ENCODE peak calls at places on chromosomes 16 and 17, in five cellular contexts. X is stomach, A is adrenal gland, U is psoas muscle, O is cardiac muscle cell. Y is an unnamed sample.
A peak's percentile ranks its signal among the peaks of the same experiment; 100 is the strongest.

GRCh38 chr16:56356276-56357241 is 68.8 kb downstream of the AMFR start:
- DNase-seq in X (peak; percentile 82), A (peak; percentile 89), U (peak; percentile 87), O (peak; percentile 94), Y (peak; percentile 92)

GRCh38 chr17:13244511-13244910 is 226.7 kb upstream of the ELAC2 start:
- DNase-seq in X (no peak), A (no peak), U (peak; percentile 64), O (peak; percentile 3), Y (no peak)

GRCh38 chr17:46977750-46978488 is 1.1 kb downstream of the RPRML start:
- DNase-seq in X (no peak), A (no peak), U (no peak), O (no peak), Y (no peak)

GRCh38 chr17:45334231-45334630 is 17.4 kb upstream of the MAP3K14 start:
- DNase-seq in X (no peak), A (no peak), U (no peak), O (no peak), Y (no peak)

GRCh38 chr16:66020642-66021041 is 345.8 kb upstream of the CDH5 start:
- DNase-seq in X (no peak), A (no peak), U (no peak), O (peak; percentile 36), Y (peak; percentile 19)

GRCh38 chr16:79139799-79140198 is 460.7 kb downstream of the MAF start:
- DNase-seq in X (no peak), A (no peak), U (no peak), O (no peak), Y (no peak)

GRCh38 chr16:30609002-30609927 is 924 bp downstream of the ZNF689 start:
- DNase-seq in X (peak; percentile 54), A (peak; percentile 53), U (peak; percentile 80), O (peak; percentile 59), Y (peak; percentile 56)

GRCh38 chr17:79984877-79985276 is 50.8 kb downstream of the TBC1D16 start:
- DNase-seq in X (no peak), A (no peak), U (peak; percentile 44), O (no peak), Y (no peak)

GRCh38 chr17:36550491-36551417 is 6.0 kb downstream of the GGNBP2 start:
- DNase-seq in X (no peak), A (no peak), U (no peak), O (no peak), Y (peak; percentile 34)

GRCh38 chr16:19001788-19002187 is 18.1 kb downstream of the TMC7 start:
- DNase-seq in X (no peak), A (no peak), U (no peak), O (peak; percentile 15), Y (no peak)

GRCh38 chr17:19626079-19626478 is 22.5 kb upstream of the ALDH3A2 start:
- DNase-seq in X (no peak), A (no peak), U (no peak), O (no peak), Y (no peak)

GRCh38 chr17:49545811-49546545 is 29.7 kb upstream of the NXPH3 start:
- DNase-seq in X (no peak), A (no peak), U (no peak), O (no peak), Y (peak; percentile 12)

GRCh38 chr17:59328534-59329095 is 2.8 kb upstream of the YPEL2 start:
- DNase-seq in X (no peak), A (no peak), U (no peak), O (no peak), Y (no peak)

GRCh38 chr17:80849119-80849518 is 142.5 kb upstream of the CHMP6 start:
- DNase-seq in X (no peak), A (no peak), U (peak; percentile 15), O (no peak), Y (no peak)

GRCh38 chr17:77490361-77491183 is 349.8 kb downstream of the SEC14L1 start:
- DNase-seq in X (no peak), A (peak; percentile 14), U (peak; percentile 54), O (no peak), Y (no peak)

GRCh38 chr17:56203430-56203829 is 50.2 kb downstream of the ANKFN1 start:
- DNase-seq in X (no peak), A (no peak), U (no peak), O (no peak), Y (no peak)

GRCh38 chr17:16537130-16537458 is 31.9 kb downstream of the ZNF287 start:
- DNase-seq in X (no peak), A (no peak), U (no peak), O (no peak), Y (no peak)

GRCh38 chr17:80947200-80947940 is 44.3 kb upstream of the CHMP6 start:
- DNase-seq in X (no peak), A (peak; percentile 11), U (peak; percentile 32), O (no peak), Y (no peak)

DNA sequence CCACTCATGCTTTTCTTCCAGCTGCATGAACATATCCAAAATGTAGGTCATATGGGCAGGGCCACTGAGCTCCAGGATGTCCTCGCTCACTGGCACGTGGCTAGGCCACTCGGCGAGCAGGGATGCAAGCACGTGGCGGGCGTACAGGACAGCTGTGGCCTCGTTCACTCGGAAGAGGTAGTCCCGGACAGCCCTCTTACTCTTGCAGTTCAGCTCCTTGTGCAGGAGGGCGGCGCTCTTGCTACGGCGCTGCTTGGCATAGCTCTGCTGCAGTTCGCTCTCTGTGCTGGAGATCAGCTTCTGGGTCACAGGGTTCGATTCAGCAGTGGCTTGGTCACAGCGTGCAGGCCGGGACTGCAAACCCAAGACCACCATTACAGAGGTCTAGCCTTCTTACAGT is 53.1 kb upstream of the ATP2A3 start:
- DNase-seq in X (no peak), A (no peak), U (no peak), O (no peak), Y (no peak)
- TF ChIP-seq CTCF in X (no peak), A (no peak), U (no peak), O (no peak), Y (peak; percentile 20)

DNA sequence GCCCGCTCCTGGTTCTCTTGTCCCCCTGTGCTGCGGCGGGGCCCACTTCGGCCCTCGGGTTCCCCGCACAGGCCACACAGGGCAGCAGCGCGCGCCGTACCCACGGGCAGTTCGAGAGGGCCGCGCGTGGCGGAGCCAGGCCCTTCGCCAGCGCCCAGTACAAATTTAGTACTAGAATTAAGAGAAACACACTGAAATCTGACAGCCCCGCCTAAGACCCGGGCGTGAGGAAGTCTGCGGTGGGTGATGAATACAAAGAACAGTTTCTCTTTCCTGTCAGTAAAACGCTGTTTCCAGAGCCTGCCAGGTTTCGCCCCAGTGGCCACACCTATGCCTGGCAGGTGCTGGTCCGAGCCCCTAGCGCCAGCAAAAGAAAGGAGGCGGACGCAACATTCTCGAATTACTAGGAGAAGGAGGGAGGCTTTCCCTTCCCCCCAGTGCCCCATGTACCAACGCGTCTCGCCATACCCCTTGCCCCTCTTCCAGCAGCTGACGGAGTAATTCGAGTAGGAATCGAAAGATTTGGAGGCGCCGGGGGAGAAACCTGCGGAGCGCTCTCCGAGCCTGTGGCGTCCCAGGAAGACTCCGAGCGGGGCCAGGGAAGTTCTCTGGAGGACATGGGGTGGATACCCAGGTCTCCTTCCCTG is 591 bp upstream of the SLFN5 start:
- DNase-seq in X (peak; percentile 85), A (peak; percentile 75), U (peak; percentile 82), O (peak; percentile 40), Y (peak; percentile 87)
- TF ChIP-seq CTCF in X (peak; percentile 56), A (peak; percentile 8), U (peak; percentile 37), O (peak; percentile 7), Y (peak; percentile 34)

GRCh38 chr16:83418565-83418964 is 389.2 kb upstream of the HSBP1 start:
- DNase-seq in X (no peak), A (no peak), U (no peak), O (no peak), Y (no peak)
- TF ChIP-seq CTCF in X (no peak), A (no peak), U (no peak), O (no peak), Y (no peak)

GRCh38 chr16:714079-714478 is 839 bp upstream of the METRN start:
- DNase-seq in X (no peak), A (no peak), U (no peak), O (no peak), Y (no peak)

GRCh38 chr16:716768-717325 is 1.9 kb downstream of the METRN start:
- DNase-seq in X (no peak), A (no peak), U (no peak), O (no peak), Y (no peak)

GRCh38 chr16:716250-716607 is 1.3 kb downstream of the METRN start:
- DNase-seq in X (peak; percentile 48), A (peak; percentile 84), U (no peak), O (peak; percentile 80), Y (no peak)

GRCh38 chr16:714558-715447 is at the start of gene METRN:
- DNase-seq in X (peak; percentile 94), A (peak; percentile 91), U (peak; percentile 96), O (peak; percentile 93), Y (peak; percentile 92)

GRCh38 chr16:715448-716249 is 731 bp downstream of the METRN start:
- DNase-seq in X (no peak), A (no peak), U (no peak), O (no peak), Y (no peak)
- TF ChIP-seq CTCF in X (no peak), A (no peak), U (no peak), O (peak; percentile 5), Y (peak; percentile 35)

GRCh38 chr16:58678269-58678668 is 6.3 kb downstream of the SLC38A7 start:
- DNase-seq in X (no peak), A (no peak), U (no peak), O (no peak), Y (no peak)

GRCh38 chr16:58679763-58680162 is 4.8 kb downstream of the SLC38A7 start:
- DNase-seq in X (no peak), A (no peak), U (no peak), O (no peak), Y (no peak)

GRCh38 chr16:58684354-58685083 is at the start of gene SLC38A7:
- DNase-seq in X (peak; percentile 87), A (peak; percentile 90), U (peak; percentile 94), O (peak; percentile 88), Y (peak; percentile 93)

GRCh38 chr16:58684001-58684353 is 593 bp downstream of the SLC38A7 start:
- DNase-seq in X (no peak), A (peak; percentile 46), U (no peak), O (peak; percentile 36), Y (no peak)

GRCh38 chr16:58678716-58679115 is 5.9 kb downstream of the SLC38A7 start:
- DNase-seq in X (no peak), A (peak; percentile 81), U (peak; percentile 67), O (peak; percentile 25), Y (no peak)
- TF ChIP-seq CTCF in X (no peak), A (peak; percentile 14), U (peak; percentile 41), O (peak; percentile 12), Y (no peak)

Y was measured in GM10248.